ENCODE peak calls at places on chromosomes 6 and 20, in ten cellular contexts. X, A, J, I, K, F, T, E, R and L are unnamed samples.

GRCh38 chr6:166489301-166490155 is 97.0 kb downstream of the RAMACL start:
- DNase-seq in X (peak), A (no peak), J (no peak), I (no peak), K (no peak), F (no peak), T (no peak), E (no peak), R (no peak), L (no peak)

GRCh38 chr6:51007237-51007636 is 188.6 kb downstream of the TFAP2B start:
- DNase-seq in X (no peak), A (no peak), J (no peak), I (no peak), K (no peak), F (no peak), T (no peak), E (no peak), R (no peak), L (no peak)

GRCh38 chr20:21173496-21174025 is 47.7 kb downstream of the KIZ start:
- DNase-seq in X (no peak), A (no peak), J (peak), I (no peak), K (peak), F (no peak), T (peak), E (no peak), R (no peak), L (no peak)

GRCh38 chr6:112234596-112234995 is 19.8 kb downstream of the LAMA4 start:
- DNase-seq in X (no peak), A (no peak), J (peak), I (no peak), K (peak), F (no peak), T (no peak), E (no peak), R (no peak), L (no peak)

GRCh38 chr20:45878076-45878731 is 2.8 kb upstream of the ZSWIM1 start:
- DNase-seq in X (no peak), A (no peak), J (peak), I (no peak), K (no peak), F (no peak), T (no peak), E (no peak), R (no peak), L (no peak)

GRCh38 chr6:169961772-169962561 is 210.5 kb downstream of the ERMARD start:
- DNase-seq in X (peak), A (no peak), J (no peak), I (peak), K (no peak), F (no peak), T (no peak), E (no peak), R (no peak), L (peak)

GRCh38 chr6:1612902-1613301 is 3.2 kb downstream of the FOXC1 start:
- DNase-seq in X (no peak), A (no peak), J (peak), I (no peak), K (peak), F (no peak), T (peak), E (no peak), R (no peak), L (no peak)

GRCh38 chr6:160967833-160968232 is 23.7 kb upstream of the MAP3K4 start:
- DNase-seq in X (no peak), A (no peak), J (no peak), I (no peak), K (no peak), F (no peak), T (no peak), E (no peak), R (no peak), L (no peak)

GRCh38 chr6:43992783-43993505 is 134.3 kb downstream of the MRPL14 start:
- DNase-seq in X (peak), A (no peak), J (no peak), I (no peak), K (no peak), F (no peak), T (no peak), E (no peak), R (no peak), L (no peak)

GRCh38 chr20:46056027-46056833 is 27.2 kb downstream of the SLC12A5 start:
- DNase-seq in X (no peak), A (no peak), J (no peak), I (no peak), K (no peak), F (no peak), T (no peak), E (no peak), R (no peak), L (no peak)

GRCh38 chr20:63923626-63924025 is 28.7 kb downstream of the DNAJC5 start:
- DNase-seq in X (no peak), A (no peak), J (peak), I (no peak), K (no peak), F (no peak), T (no peak), E (no peak), R (no peak), L (no peak)

GRCh38 chr20:9889270-9889981 is 50.5 kb upstream of the PAK5 start:
- DNase-seq in X (no peak), A (no peak), J (no peak), I (no peak), K (no peak), F (no peak), T (no peak), E (no peak), R (no peak), L (no peak)

GRCh38 chr6:37856285-37856684 is 36.8 kb downstream of the ZFAND3 start:
- DNase-seq in X (no peak), A (no peak), J (no peak), I (no peak), K (no peak), F (no peak), T (no peak), E (no peak), R (no peak), L (no peak)

GRCh38 chr6:136408205-136408604 is 118.6 kb upstream of the BCLAF1 start:
- DNase-seq in X (no peak), A (no peak), J (peak), I (no peak), K (peak), F (no peak), T (peak), E (no peak), R (no peak), L (no peak)

GRCh38 chr6:27468334-27468733 is 4.6 kb downstream of the ZNF184 start:
- DNase-seq in X (no peak), A (no peak), J (peak), I (no peak), K (peak), F (no peak), T (peak), E (no peak), R (no peak), L (no peak)

GRCh38 chr6:20168668-20169633 is 43.3 kb downstream of the MBOAT1 start:
- DNase-seq in X (no peak), A (no peak), J (peak), I (no peak), K (peak), F (no peak), T (no peak), E (no peak), R (no peak), L (no peak)

GRCh38 chr6:168333039-168333438 is 13.5 kb upstream of the DACT2 start:
- DNase-seq in X (peak), A (no peak), J (no peak), I (no peak), K (peak), F (no peak), T (no peak), E (no peak), R (no peak), L (no peak)

GRCh38 chr20:17465236-17465635 is 65.9 kb downstream of the BFSP1 start:
- DNase-seq in X (no peak), A (no peak), J (no peak), I (no peak), K (no peak), F (no peak), T (no peak), E (no peak), R (no peak), L (no peak)

GRCh38 chr6:31180500-31180899 is 10.0 kb upstream of the POU5F1 start:
- DNase-seq in X (peak), A (peak), J (peak), I (peak), K (peak), F (peak), T (peak), E (no peak), R (peak), L (peak)

GRCh38 chr20:44959082-44959895 is 908 bp downstream of the TOMM34 start:
- DNase-seq in X (peak), A (peak), J (peak), I (no peak), K (peak), F (no peak), T (peak), E (no peak), R (peak), L (peak)

GRCh38 chr20:62595491-62595890 is 46.8 kb upstream of the SLCO4A1 start:
- DNase-seq in X (peak), A (no peak), J (peak), I (no peak), K (peak), F (no peak), T (peak), E (no peak), R (peak), L (no peak)

GRCh38 chr20:25339608-25340007 is 51.0 kb downstream of the ABHD12 start:
- DNase-seq in X (peak), A (no peak), J (no peak), I (no peak), K (no peak), F (no peak), T (no peak), E (peak), R (no peak), L (no peak)

GRCh38 chr6:66496659-66497058 is 789.6 kb upstream of the EYS start:
- DNase-seq in X (no peak), A (no peak), J (no peak), I (no peak), K (peak), F (no peak), T (peak), E (no peak), R (no peak), L (no peak)

GRCh38 chr6:141398954-141399353 is 733.8 kb upstream of the GJE1 start:
- DNase-seq in X (no peak), A (no peak), J (no peak), I (no peak), K (no peak), F (no peak), T (no peak), E (no peak), R (no peak), L (no peak)

GRCh38 chr6:151747890-151748289 is 59.6 kb upstream of the ESR1 start:
- DNase-seq in X (no peak), A (no peak), J (peak), I (no peak), K (no peak), F (no peak), T (no peak), E (no peak), R (no peak), L (no peak)

GRCh38 chr20:40309731-40310130 is 379.3 kb downstream of the MAFB start:
- DNase-seq in X (no peak), A (no peak), J (no peak), I (no peak), K (no peak), F (no peak), T (no peak), E (no peak), R (no peak), L (no peak)